ENCODE peak calls at places on chromosomes 13 and 19, in five cellular contexts. C is upper lobe of right lung, N is uterus, L is WERI-Rb-1, D is suprapubic skin. E is an unnamed sample.

GRCh38 chr19:18903146-18904056 is 7.4 kb upstream of the CERS1 start:
- DNase-seq in C (peak; percentile 52), N (no peak), L (no peak), D (peak; percentile 51), E (no peak)

GRCh38 chr19:33290956-33291622 is 11.2 kb downstream of the CEBPA start:
- DNase-seq in C (peak; percentile 85), N (no peak), L (no peak), D (no peak), E (peak; percentile 62)

GRCh38 chr13:40485611-40486517 is 180.6 kb downstream of the FOXO1 start:
- DNase-seq in C (no peak), N (no peak), L (no peak), D (no peak), E (peak; percentile 61)

GRCh38 chr13:66312312-66313087 is 917.6 kb downstream of the PCDH9 start:
- DNase-seq in C (no peak), N (no peak), L (no peak), D (no peak), E (no peak)

GRCh38 chr13:51534075-51534817 is 50.0 kb upstream of the WDFY2 start:
- DNase-seq in C (peak; percentile 69), N (no peak), L (no peak), D (no peak), E (no peak)

GRCh38 chr19:19911150-19911549 is 10.4 kb downstream of the ZNF93 start:
- DNase-seq in C (no peak), N (no peak), L (no peak), D (no peak), E (no peak)

GRCh38 chr19:41570639-41571112 is 5.3 kb upstream of the CEACAM21 start:
- DNase-seq in C (peak; percentile 92), N (peak; percentile 62), L (peak; percentile 79), D (peak; percentile 82), E (peak; percentile 84)

GRCh38 chr19:31266196-31266595 is 83.0 kb downstream of the TSHZ3 start:
- DNase-seq in C (no peak), N (no peak), L (no peak), D (peak; percentile 13), E (no peak)

GRCh38 chr13:44292545-44292944 is 81.1 kb upstream of the SERP2 start:
- DNase-seq in C (no peak), N (no peak), L (no peak), D (no peak), E (no peak)

GRCh38 chr13:27549406-27549981 is 70.8 kb downstream of the LNX2 start:
- DNase-seq in C (no peak), N (no peak), L (no peak), D (no peak), E (no peak)

GRCh38 chr13:27975579-27976361 is 6.7 kb upstream of the CDX2 start:
- DNase-seq in C (peak; percentile 46), N (no peak), L (no peak), D (no peak), E (peak; percentile 65)

GRCh38 chr13:24746618-24747247 is 17.2 kb upstream of the RNF17 start:
- DNase-seq in C (no peak), N (no peak), L (peak; percentile 65), D (no peak), E (peak; percentile 78)

GRCh38 chr13:75666646-75667351 is 30.7 kb downstream of the LMO7 start:
- DNase-seq in C (no peak), N (no peak), L (no peak), D (no peak), E (no peak)

GRCh38 chr19:33224694-33225457 is 774 bp downstream of the SLC7A10 start:
- DNase-seq in C (no peak), N (no peak), L (no peak), D (no peak), E (no peak)

GRCh38 chr19:1989513-1990229 is 25.8 kb downstream of the BTBD2 start:
- DNase-seq in C (no peak), N (no peak), L (no peak), D (no peak), E (no peak)

GRCh38 chr13:43405457-43405856 is 381.3 kb downstream of the ENOX1 start:
- DNase-seq in C (no peak), N (no peak), L (no peak), D (no peak), E (no peak)

GRCh38 chr19:3365447-3366103 is 808 bp upstream of the NFIC start:
- DNase-seq in C (peak; percentile 83), N (peak; percentile 73), L (peak; percentile 64), D (peak; percentile 87), E (peak; percentile 71)

GRCh38 chr13:83765796-83766195 is 116.5 kb downstream of the SLITRK1 start:
- DNase-seq in C (no peak), N (no peak), L (no peak), D (no peak), E (no peak)

GRCh38 chr19:2261438-2262172 is 5.4 kb upstream of the JSRP1 start:
- DNase-seq in C (peak; percentile 68), N (no peak), L (no peak), D (no peak), E (peak; percentile 83)

GRCh38 chr13:42129033-42129432 is 80.6 kb downstream of the DGKH start:
- DNase-seq in C (no peak), N (no peak), L (no peak), D (no peak), E (peak; percentile 16)

GRCh38 chr13:48843630-48844380 is 131.9 kb upstream of the FNDC3A start:
- DNase-seq in C (no peak), N (no peak), L (no peak), D (no peak), E (no peak)

GRCh38 chr13:51523082-51523518 is 61.2 kb upstream of the WDFY2 start:
- DNase-seq in C (no peak), N (peak; percentile 37), L (no peak), D (no peak), E (no peak)

GRCh38 chr13:33917135-33917534 is 99.2 kb downstream of the RFC3 start:
- DNase-seq in C (no peak), N (no peak), L (no peak), D (no peak), E (no peak)

GRCh38 chr19:17952041-17952976 is 14.6 kb upstream of the KCNN1 start:
- DNase-seq in C (no peak), N (no peak), L (peak; percentile 82), D (no peak), E (peak; percentile 90)

GRCh38 chr19:38224014-38224862 is at the start of gene DPF1:
- DNase-seq in C (no peak), N (no peak), L (peak; percentile 91), D (no peak), E (peak; percentile 100)

GRCh38 chr19:17807731-17808316 is 12.9 kb downstream of the B3GNT3 start:
- DNase-seq in C (no peak), N (no peak), L (no peak), D (no peak), E (peak; percentile 63)

GRCh38 chr13:98172570-98173405 is 4.3 kb downstream of the RNF113B start:
- DNase-seq in C (no peak), N (no peak), L (no peak), D (no peak), E (no peak)

GRCh38 chr13:44801990-44802389 is 187.3 kb downstream of the NUFIP1 start:
- DNase-seq in C (no peak), N (no peak), L (no peak), D (no peak), E (no peak)

GRCh38 chr13:26474286-26474685 is 83.2 kb upstream of the WASF3 start:
- DNase-seq in C (no peak), N (no peak), L (peak; percentile 10), D (no peak), E (no peak)

GRCh38 chr13:102131246-102131645 is 270.6 kb downstream of the FGF14 start:
- DNase-seq in C (no peak), N (no peak), L (no peak), D (no peak), E (no peak)

GRCh38 chr13:103883152-103883551 is 816.9 kb upstream of the SLC10A2 start:
- DNase-seq in C (peak; percentile 84), N (peak; percentile 23), L (peak; percentile 90), D (peak; percentile 91), E (peak; percentile 37)

GRCh38 chr19:46404884-46405658 is 8.3 kb downstream of the CCDC8 start:
- DNase-seq in C (no peak), N (peak; percentile 59), L (no peak), D (no peak), E (peak; percentile 82)

GRCh38 chr19:11247934-11248333 is 8.5 kb downstream of the ANGPTL8 start:
- DNase-seq in C (no peak), N (no peak), L (no peak), D (no peak), E (no peak)

GRCh38 chr19:11252665-11253355 is 9.5 kb downstream of the DOCK6 start:
- DNase-seq in C (no peak), N (no peak), L (no peak), D (no peak), E (no peak)

GRCh38 chr19:11251650-11252314 is 10.5 kb downstream of the DOCK6 start:
- DNase-seq in C (no peak), N (no peak), L (no peak), D (no peak), E (no peak)

GRCh38 chr19:11248852-11249251 is 9.4 kb downstream of the ANGPTL8 start:
- DNase-seq in C (no peak), N (no peak), L (no peak), D (no peak), E (no peak)

GRCh38 chr19:11251217-11251616 is 11.1 kb downstream of the DOCK6 start:
- DNase-seq in C (no peak), N (no peak), L (no peak), D (no peak), E (no peak)
- H3K27me3 ChIP-seq in C (no peaks in the 10 kb centered on the region), N (no peaks in the 10 kb centered on the region), L (no peaks in the 10 kb centered on the region), D (no peaks in the 10 kb centered on the region), E (no peaks in the 10 kb centered on the region)

GRCh38 chr13:46754812-46755211 is 42.1 kb downstream of the ESD start:
- DNase-seq in C (no peak), N (no peak), L (no peak), D (no peak), E (no peak)
- H3K36me3 ChIP-seq in C (peaks cover 15% of the 10 kb centered on the region), N (no peaks in the 10 kb centered on the region), L (no peaks in the 10 kb centered on the region), D (peaks cover 24% of the 10 kb centered on the region), E (peaks cover 1% of the 10 kb centered on the region)

DNA sequence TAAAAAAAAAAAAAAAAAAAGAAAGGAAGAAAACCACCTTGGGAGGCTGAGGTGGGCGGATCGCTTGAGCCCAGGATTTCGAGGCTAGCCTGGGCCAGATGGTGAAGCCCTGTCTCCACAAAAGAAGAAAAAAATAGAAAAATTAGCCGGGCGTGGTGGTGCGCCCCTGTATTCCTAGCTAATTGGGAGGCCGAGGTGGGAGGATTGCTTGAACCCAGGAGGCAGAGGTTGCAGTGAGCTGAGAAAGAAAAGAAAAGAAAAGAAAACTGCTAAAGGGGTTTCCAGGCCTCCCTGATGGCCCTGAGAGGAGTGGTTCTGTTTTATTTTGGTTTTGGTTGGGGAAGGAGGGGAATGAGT is 723 bp downstream of the ZNF473 start:
- DNase-seq in C (no peak), N (no peak), L (no peak), D (no peak), E (no peak)
- H3K4me3 ChIP-seq in C (peak overlapping the region; percentile 78), N (peak overlapping the region; percentile 97), L (peak overlapping the region; percentile 43), D (peak overlapping the region; percentile 80), E (peak overlapping the region; percentile 80)

GRCh38 chr13:96093296-96094006 is 3.5 kb downstream of the HS6ST3 start:
- DNase-seq in C (no peak), N (no peak), L (no peak), D (no peak), E (no peak)
- H3K27me3 ChIP-seq in C (peaks cover 52% of the 10 kb centered on the region), N (peaks cover 3% of the 10 kb centered on the region), L (peaks cover 79% of the 10 kb centered on the region), D (peaks cover 63% of the 10 kb centered on the region), E (peaks cover 55% of the 10 kb centered on the region)